ENCODE peak calls at places on chromosomes 13 and 19, in six cellular contexts. W is right lobe of liver, L is HFFc6, M is neural progenitor cell, K is heart right ventricle, Y is breast epithelium. V is an unnamed sample.

GRCh38 chr13:45178349-45179142 is 22.3 kb downstream of the KCTD4 start:
- DNase-seq in M (no peak), Y (no peak), K (peak; percentile 9), L (peak; percentile 63), W (no peak), V (no peak)

GRCh38 chr13:44266305-44266704 is 107.3 kb upstream of the SERP2 start:
- DNase-seq in K (no peak), W (no peak), M (no peak), L (no peak), Y (no peak), V (no peak)

GRCh38 chr19:35144600-35145436 is 1.8 kb downstream of the FXYD7 start:
- DNase-seq in K (no peak), L (no peak), W (no peak), M (peak; percentile 89), Y (no peak), V (no peak)

GRCh38 chr13:28338202-28338601 is 156.7 kb downstream of the FLT1 start:
- DNase-seq in K (peak; percentile 27), W (no peak), M (no peak), Y (no peak), L (no peak), V (no peak)

GRCh38 chr13:106619688-106620555 is 52.0 kb upstream of the ARGLU1 start:
- DNase-seq in L (peak; percentile 61), M (peak; percentile 79), Y (no peak), W (peak; percentile 42), K (peak; percentile 53), V (no peak)

GRCh38 chr19:31718041-31718440 is 368.8 kb upstream of the TSHZ3 start:
- DNase-seq in W (no peak), Y (no peak), K (no peak), L (no peak), M (no peak), V (no peak)

GRCh38 chr13:90534617-90535340 is 812.7 kb upstream of the MIR17HG start:
- DNase-seq in W (no peak), L (peak; percentile 82), K (no peak), M (no peak), Y (no peak), V (no peak)

GRCh38 chr13:113857531-113858195 is 6.2 kb downstream of the GAS6 start:
- DNase-seq in K (peak; percentile 2), L (no peak), W (no peak), Y (peak; percentile 22), M (peak; percentile 59), V (no peak)

GRCh38 chr19:46429999-46430398 is 1.3 kb upstream of the PNMA8C start:
- DNase-seq in L (no peak), Y (no peak), K (no peak), M (no peak), W (no peak), V (no peak)

GRCh38 chr13:45584816-45585215 is 30.7 kb downstream of the ERICH6B start:
- DNase-seq in L (no peak), K (no peak), M (peak; percentile 9), Y (no peak), W (no peak), V (no peak)

GRCh38 chr13:37360556-37360955 is 238.0 kb downstream of the POSTN start:
- DNase-seq in L (no peak), M (no peak), K (no peak), Y (no peak), W (no peak), V (no peak)

GRCh38 chr19:52679598-52679997 is 41.4 kb upstream of the ZNF83 start:
- DNase-seq in K (no peak), L (no peak), W (no peak), M (no peak), Y (no peak), V (no peak)

GRCh38 chr13:75258159-75258782 is 223.7 kb downstream of the TBC1D4 start:
- DNase-seq in Y (no peak), M (peak; percentile 47), K (no peak), L (peak; percentile 33), W (no peak), V (no peak)

GRCh38 chr19:339262-339887 is 5.2 kb downstream of the MIER2 start:
- DNase-seq in W (no peak), M (no peak), K (no peak), Y (no peak), L (no peak), V (no peak)

GRCh38 chr13:89324582-89324981 is 1653.4 kb downstream of the SLITRK5 start:
- DNase-seq in W (no peak), M (no peak), L (no peak), Y (no peak), K (no peak), V (no peak)

GRCh38 chr13:42266464-42266863 is 5.5 kb upstream of the AKAP11 start:
- DNase-seq in K (peak; percentile 11), L (peak; percentile 6), W (no peak), M (no peak), Y (no peak), V (no peak)

GRCh38 chr13:40994581-40995230 is 24.4 kb downstream of the ELF1 start:
- DNase-seq in Y (no peak), M (no peak), W (no peak), L (no peak), K (no peak), V (no peak)

GRCh38 chr13:101382086-101382485 is 34.2 kb downstream of the NALCN start:
- DNase-seq in L (no peak), M (no peak), W (no peak), Y (no peak), K (no peak), V (no peak)

GRCh38 chr13:48492123-48493075 is 40.5 kb downstream of the RCBTB2 start:
- DNase-seq in Y (peak; percentile 67), K (peak; percentile 88), L (peak; percentile 68), W (peak; percentile 78), M (no peak), V (no peak)

GRCh38 chr13:24341439-24341838 is 32.1 kb downstream of the C1QTNF9 start:
- DNase-seq in Y (no peak), L (peak; percentile 30), M (no peak), K (no peak), W (no peak), V (no peak)

GRCh38 chr13:98232456-98232855 is 55.4 kb upstream of the RNF113B start:
- DNase-seq in K (no peak), W (no peak), M (no peak), L (no peak), Y (no peak), V (no peak)

GRCh38 chr19:7908078-7908699 is 4.5 kb downstream of the MAP2K7 start:
- DNase-seq in M (no peak), W (no peak), Y (no peak), K (no peak), L (no peak), V (no peak)

GRCh38 chr19:43720936-43721335 is 5.1 kb downstream of the IRGC start:
- DNase-seq in K (no peak), Y (no peak), L (no peak), W (no peak), M (no peak), V (no peak)

GRCh38 chr13:91184244-91184926 is 163.1 kb upstream of the MIR17HG start:
- DNase-seq in L (no peak), W (no peak), Y (no peak), K (no peak), M (no peak), V (no peak)

GRCh38 chr13:60944863-60945262 is 470.8 kb downstream of the PCDH20 start:
- DNase-seq in L (no peak), K (no peak), M (no peak), W (no peak), Y (no peak), V (no peak)

GRCh38 chr19:18699403-18700054 is 16.0 kb downstream of the CRTC1 start:
- DNase-seq in W (no peak), K (no peak), L (no peak), Y (no peak), M (no peak), V (no peak)

GRCh38 chr13:108950333-108951010 is 321.1 kb downstream of the MYO16 start:
- DNase-seq in Y (no peak), L (no peak), W (no peak), K (no peak), M (no peak), V (no peak)

GRCh38 chr19:53333071-53333465 is 481 bp upstream of the ZNF845 start:
- DNase-seq in W (peak; percentile 37), L (no peak), M (peak; percentile 76), Y (peak; percentile 34), K (peak; percentile 27), V (peak; percentile 30)

GRCh38 chr19:17125052-17125727 is 49.6 kb downstream of the MYO9B start:
- DNase-seq in M (no peak), L (no peak), W (no peak), Y (peak; percentile 45), K (no peak), V (no peak)

DNA sequence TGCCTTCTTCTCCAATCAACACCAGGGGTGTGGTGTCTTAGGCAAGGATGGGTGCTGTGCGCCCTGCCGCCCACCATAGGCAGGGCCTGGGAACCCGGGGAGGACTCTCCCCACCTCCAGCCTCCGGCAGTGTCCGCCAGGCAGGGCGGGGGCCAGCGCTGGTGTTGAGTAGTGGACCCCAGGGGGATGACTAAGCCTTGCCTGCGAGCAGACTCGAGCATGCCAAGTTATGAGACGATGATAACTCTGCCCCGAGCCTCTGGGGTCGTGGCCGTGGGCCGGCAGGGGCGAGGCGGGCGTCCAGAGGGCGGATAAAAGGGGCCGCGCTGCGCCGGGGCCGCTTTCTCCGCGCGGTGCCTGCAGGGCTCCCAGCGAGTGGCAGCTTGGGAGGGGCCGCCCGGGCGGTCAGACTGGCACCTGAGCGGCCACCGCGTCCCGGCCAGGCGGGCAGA is at the start of gene MEDAG:
- DNase-seq in Y (peak; percentile 37), L (no peak), W (peak; percentile 38), K (peak; percentile 81), M (no peak), V (no peak)
- TF ChIP-seq CTCF in Y (no peak), L (no peak), W (no peak), K (no peak), M (no peak), V (no peak)

DNA sequence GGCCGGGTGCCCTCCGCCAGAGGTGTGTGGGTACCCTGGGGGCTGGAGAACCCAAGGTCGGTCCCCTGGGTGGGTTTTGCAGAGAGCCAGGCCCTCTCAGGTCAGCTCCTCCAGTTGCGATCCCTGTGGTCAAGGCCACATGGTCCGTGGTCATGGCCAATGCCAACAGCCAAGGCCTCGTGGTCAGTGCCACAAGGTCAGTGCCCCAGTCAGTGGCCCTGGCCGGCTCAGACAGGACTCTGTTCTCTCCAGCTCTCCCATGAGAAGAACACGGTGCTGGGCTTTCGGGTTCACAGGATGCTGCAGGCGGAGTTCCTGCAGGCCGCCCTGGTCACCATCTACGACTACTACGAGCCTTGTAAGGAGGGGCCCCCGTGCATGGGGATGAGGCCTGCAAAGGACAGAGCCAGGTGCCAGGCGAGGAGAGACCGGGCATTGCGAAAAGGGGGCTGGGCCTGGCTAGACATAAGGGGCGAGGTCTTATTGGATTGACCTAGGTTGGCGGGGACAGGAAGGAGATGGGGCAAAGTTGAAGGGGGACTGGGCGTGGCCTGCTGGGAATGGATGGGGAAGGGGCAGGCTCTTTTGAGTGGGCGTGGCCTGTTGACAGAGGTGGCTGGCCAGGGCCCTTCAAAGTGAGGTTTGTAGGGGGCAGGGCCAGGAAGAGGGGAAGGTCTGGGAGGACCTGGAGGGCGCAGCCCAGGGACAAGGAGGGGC is 15.2 kb upstream of the SHFL start:
- DNase-seq in W (peak; percentile 91), L (no peak), Y (no peak), K (no peak), M (peak; percentile 39), V (no peak)
- TF ChIP-seq CTCF in W (no peak), L (no peak), Y (no peak), K (no peak), M (no peak), V (no peak)

GRCh38 chr19:45254044-45254531 is 3.0 kb downstream of the MARK4 start:
- DNase-seq in L (no peak), K (no peak), M (no peak), Y (no peak), W (no peak), V (peak; percentile 17)
- TF ChIP-seq CTCF in L (peak; percentile 71), K (peak; percentile 3), M (peak; percentile 14), Y (no peak), W (no peak), V (peak; percentile 47)

GRCh38 chr19:32875428-32875827 is 5.9 kb upstream of the SLC7A9 start:
- DNase-seq in M (peak; percentile 54), W (no peak), Y (peak; percentile 8), L (no peak), K (no peak), V (no peak)
- TF ChIP-seq CTCF in M (no peak), W (no peak), Y (no peak), L (no peak), K (no peak), V (no peak)